ENCODE peak calls at places on chromosomes 12 and 14, in five cellular contexts. I is heart left ventricle, V is colonic mucosa, C is left ventricle myocardium inferior, U is psoas muscle. F is an unnamed sample.
A peak's percentile ranks its signal among the peaks of the same experiment; 100 is the strongest.

GRCh38 chr14:96203635-96204034 is 1.0 kb upstream of the BDKRB2 start:
- DNase-seq in I (no peak), V (no peak), C (no peak), U (no peak), F (peak; percentile 57)

GRCh38 chr12:64459388-64460024 is 7.6 kb downstream of the TBK1 start:
- DNase-seq in I (no peak), V (no peak), C (no peak), U (no peak), F (peak; percentile 50)

GRCh38 chr12:125776212-125776611 is 711.0 kb downstream of the AACS start:
- DNase-seq in I (no peak), V (no peak), C (no peak), U (no peak), F (no peak)

GRCh38 chr12:93968518-93968917 is 179.9 kb upstream of the PLXNC1 start:
- DNase-seq in I (no peak), V (no peak), C (no peak), U (no peak), F (no peak)

GRCh38 chr14:101068958-101069549 is 165.5 kb upstream of the RTL1 start:
- DNase-seq in I (peak; percentile 5), V (no peak), C (no peak), U (peak; percentile 2), F (no peak)

GRCh38 chr12:68240975-68241374 is 12.4 kb downstream of the IL22 start:
- DNase-seq in I (no peak), V (no peak), C (no peak), U (no peak), F (peak; percentile 55)

GRCh38 chr14:104731249-104731924 is 7.4 kb downstream of the ADSS1 start:
- DNase-seq in I (no peak), V (no peak), C (no peak), U (no peak), F (no peak)

GRCh38 chr12:51392556-51393237 is 1.5 kb upstream of the GALNT6 start:
- DNase-seq in I (no peak), V (no peak), C (no peak), U (no peak), F (peak; percentile 47)

GRCh38 chr14:31895206-31895605 is 181.9 kb upstream of the ARHGAP5 start:
- DNase-seq in I (no peak), V (no peak), C (no peak), U (no peak), F (no peak)

GRCh38 chr12:56338643-56339422 is at the start of gene IL23A:
- DNase-seq in I (no peak), V (no peak), C (no peak), U (no peak), F (peak; percentile 11)

GRCh38 chr12:32032205-32032810 is 73.1 kb downstream of the RESF1 start:
- DNase-seq in I (no peak), V (no peak), C (no peak), U (no peak), F (peak; percentile 25)

GRCh38 chr12:56518570-56518969 is 3.0 kb upstream of the RBMS2 start:
- DNase-seq in I (no peak), V (no peak), C (no peak), U (no peak), F (no peak)

GRCh38 chr14:75176142-75176820 is at the start of gene TMED10:
- DNase-seq in I (peak; percentile 95), V (peak; percentile 94), C (peak; percentile 88), U (peak; percentile 89), F (peak; percentile 88)

GRCh38 chr12:18363321-18363720 is 102.0 kb downstream of the PIK3C2G start:
- DNase-seq in I (no peak), V (no peak), C (no peak), U (no peak), F (no peak)
- H3K9me3 ChIP-seq in I (no peaks in the 10 kb centered on the region), V (no peaks in the 10 kb centered on the region), C (no peaks in the 10 kb centered on the region), U (no peaks in the 10 kb centered on the region), F (no peaks in the 10 kb centered on the region)

DNA sequence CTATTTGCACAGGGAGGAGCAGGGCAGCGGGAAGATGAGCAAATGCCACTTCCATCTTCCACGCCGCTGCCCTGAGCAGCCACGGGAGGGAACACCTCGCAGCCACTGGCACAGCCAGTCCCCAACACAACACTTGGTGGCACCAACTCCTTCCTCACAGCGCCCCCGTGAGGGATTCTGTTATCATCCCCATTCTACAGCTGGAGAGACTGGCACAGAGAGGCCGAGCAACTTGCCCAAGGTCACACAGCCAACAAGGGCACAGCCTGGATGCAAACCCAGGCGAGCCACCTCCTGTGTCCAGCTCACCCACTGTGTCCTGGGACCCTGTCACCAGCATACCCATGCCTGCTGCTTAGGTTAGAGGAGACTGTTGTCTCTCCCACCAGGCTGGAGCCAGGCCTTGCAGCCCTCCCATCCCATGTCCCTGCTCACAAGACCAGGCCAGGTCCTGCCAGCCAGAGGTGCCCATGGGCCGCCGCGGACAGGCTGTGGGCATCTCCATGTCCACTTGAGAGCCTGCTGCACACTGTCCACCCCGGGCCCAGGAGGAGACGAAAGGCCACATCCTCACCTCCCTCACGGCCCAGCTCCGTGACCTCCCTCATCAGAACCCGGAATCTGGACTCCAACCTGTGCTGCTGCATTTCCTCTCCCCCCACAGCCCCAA is 57.0 kb downstream of the NCOR2 start:
- DNase-seq in I (peak; percentile 58), V (peak; percentile 52), C (no peak), U (peak; percentile 53), F (no peak)
- H3K27ac ChIP-seq in I (peak overlapping the region; percentile 88), V (no peak overlapping the region), C (peak overlapping the region; percentile 100), U (peak overlapping the region; percentile 84), F (no peak overlapping the region)

DNA sequence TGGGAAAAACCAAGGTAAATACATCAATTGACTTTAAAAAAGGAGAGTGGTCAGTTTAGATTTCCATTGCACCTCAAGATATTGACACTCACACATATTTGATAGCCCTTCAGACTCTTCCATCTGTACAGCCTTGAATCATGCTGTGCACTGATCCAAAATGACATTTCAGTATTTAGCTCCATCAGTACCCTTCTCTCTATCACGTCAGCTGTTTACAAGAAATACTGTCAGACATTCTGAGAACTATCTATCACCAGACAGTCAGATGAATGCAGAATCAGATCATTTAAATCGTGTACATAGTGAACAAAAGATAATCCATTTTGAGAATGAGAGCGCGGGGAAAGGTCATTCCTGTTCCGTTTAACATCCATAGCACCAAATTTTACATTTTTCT is 511.9 kb downstream of the RPL10L start:
- DNase-seq in I (no peak), V (no peak), C (no peak), U (no peak), F (no peak)
- H3K9me3 ChIP-seq in I (no peaks in the 10 kb centered on the region), V (no peaks in the 10 kb centered on the region), C (no peaks in the 10 kb centered on the region), U (no peaks in the 10 kb centered on the region), F (no peaks in the 10 kb centered on the region)

GRCh38 chr12:120833849-120834248 is 70.3 kb downstream of the SPPL3 start:
- DNase-seq in I (no peak), V (no peak), C (no peak), U (no peak), F (no peak)

GRCh38 chr12:120835304-120835612 is 68.9 kb downstream of the SPPL3 start:
- DNase-seq in I (no peak), V (no peak), C (no peak), U (no peak), F (no peak)

GRCh38 chr12:120836119-120836684 is 68.0 kb downstream of the SPPL3 start:
- DNase-seq in I (no peak), V (no peak), C (no peak), U (no peak), F (no peak)

GRCh38 chr12:120835657-120836056 is 68.5 kb downstream of the SPPL3 start:
- DNase-seq in I (no peak), V (no peak), C (no peak), U (no peak), F (no peak)

DNA sequence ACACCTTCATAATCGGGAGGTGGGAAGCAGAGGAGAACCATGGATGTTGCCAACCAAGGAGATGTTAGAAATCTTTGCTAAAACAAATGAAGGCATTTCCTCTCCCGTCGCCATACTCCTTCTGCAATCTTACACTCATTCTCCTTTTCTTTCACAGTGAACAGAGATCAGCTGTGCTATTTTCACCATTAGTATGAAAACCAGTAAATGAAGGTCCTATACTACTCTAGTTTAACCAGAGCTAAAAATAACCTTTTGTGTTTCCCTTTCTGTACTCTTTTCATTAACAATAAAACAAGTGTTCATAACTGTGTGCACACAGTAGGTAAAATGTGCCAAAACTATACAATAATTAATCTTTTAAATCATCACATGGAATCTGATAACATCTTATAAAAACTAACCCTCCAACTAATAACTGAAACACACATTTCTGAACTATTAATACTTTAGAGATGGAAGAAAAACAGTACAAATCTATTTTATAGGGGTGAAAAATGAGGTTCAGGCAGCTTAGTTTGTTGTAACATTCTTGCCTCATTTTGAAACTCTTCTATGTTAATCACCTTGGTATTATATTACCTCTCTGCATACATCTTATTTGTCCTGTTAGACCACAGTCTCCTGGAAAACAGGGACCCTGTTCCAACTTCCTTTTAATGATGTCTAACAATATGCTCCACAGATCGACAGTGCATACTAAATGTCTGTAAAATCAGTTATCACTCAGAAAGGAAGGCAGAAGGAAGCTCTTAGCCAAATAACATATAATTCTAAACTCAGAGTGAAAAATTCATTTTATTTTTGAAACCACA is 69.5 kb downstream of the SPPL3 start:
- DNase-seq in I (no peak), V (no peak), C (no peak), U (no peak), F (no peak)
- H3K27ac ChIP-seq in I (peak overlapping the region; percentile 32), V (no peak overlapping the region), C (peak overlapping the region; percentile 43), U (peak overlapping the region; percentile 74), F (no peak overlapping the region)

DNA sequence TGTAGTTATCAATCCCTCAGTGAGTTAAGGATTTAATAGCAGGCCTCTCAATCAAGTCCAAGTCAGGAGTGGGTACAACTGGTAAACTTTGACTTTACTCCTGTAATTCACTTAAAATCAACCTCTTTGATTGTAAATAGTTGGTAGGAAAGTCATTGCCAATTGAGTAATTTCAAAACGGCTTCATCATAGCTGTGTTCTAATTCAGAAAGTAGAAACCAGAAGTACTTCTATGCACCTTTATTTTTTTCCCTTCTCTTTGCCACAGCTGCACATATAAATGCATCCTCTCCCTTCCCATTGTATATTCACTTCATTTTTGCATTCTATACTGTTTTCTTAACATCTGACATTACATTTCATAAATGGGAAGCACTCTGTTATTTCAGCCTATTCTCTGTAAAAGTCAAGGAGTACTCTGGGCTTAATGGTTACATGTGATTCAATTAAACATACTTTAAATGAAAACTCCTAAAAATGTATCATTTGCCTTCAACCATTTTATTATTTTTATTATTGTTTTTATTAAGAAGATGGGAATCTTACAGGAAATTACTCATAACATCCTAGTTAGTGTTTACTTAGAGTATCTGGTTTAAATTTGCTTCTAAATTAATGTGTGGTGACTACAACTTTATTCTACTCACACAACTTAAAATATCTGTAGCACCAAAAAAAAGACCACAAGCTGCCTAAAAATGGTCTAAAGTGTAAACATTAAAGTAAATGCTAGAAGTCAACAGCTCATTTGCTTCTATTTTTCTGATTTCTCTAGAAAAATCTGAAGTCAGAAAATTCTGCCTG is 171.2 kb downstream of the CEP128 start:
- DNase-seq in I (no peak), V (no peak), C (no peak), U (no peak), F (no peak)
- H3K9me3 ChIP-seq in I (no peaks in the 10 kb centered on the region), V (no peaks in the 10 kb centered on the region), C (peaks cover 17% of the 10 kb centered on the region), U (no peaks in the 10 kb centered on the region), F (no peaks in the 10 kb centered on the region)

GRCh38 chr12:111426341-111427185 is 20.8 kb downstream of the SH2B3 start:
- DNase-seq in I (no peak), V (peak; percentile 77), C (no peak), U (no peak), F (no peak)
- H3K27ac ChIP-seq in I (peak overlapping the region; percentile 89), V (peak overlapping the region; percentile 66), C (peak overlapping the region; percentile 97), U (no peak overlapping the region), F (no peak overlapping the region)

GRCh38 chr14:27725482-27725881 is 1041.1 kb upstream of the FOXG1 start:
- DNase-seq in I (no peak), V (no peak), C (no peak), U (no peak), F (no peak)
- H3K9me3 ChIP-seq in I (no peaks in the 10 kb centered on the region), V (no peaks in the 10 kb centered on the region), C (no peaks in the 10 kb centered on the region), U (no peaks in the 10 kb centered on the region), F (no peaks in the 10 kb centered on the region)

F was measured in small intestine.